ENCODE peak calls at places on chromosome 19, in four cellular contexts. One of them, this sample, is unnamed.

GRCh38 chr19:42942187-42942789 is 5.3 kb upstream of the PSG7 start:
- DNase-seq in breast epithelium: no peak
- DNase-seq in stomach: no peak
- DNase-seq in CD8-positive, alpha-beta T cell: no peak
- DNase-seq in this sample: no peak

GRCh38 chr19:43596842-43597461 is 557 bp downstream of the ZNF576 start:
- DNase-seq in stomach: no peak
- DNase-seq in breast epithelium: no peak
- DNase-seq in CD8-positive, alpha-beta T cell: no peak
- DNase-seq in this sample: no peak

GRCh38 chr19:16584825-16585801 is 12.9 kb upstream of the SLC35E1 start:
- DNase-seq in stomach: no peak
- DNase-seq in CD8-positive, alpha-beta T cell: no peak
- DNase-seq in breast epithelium: no peak
- DNase-seq in this sample: no peak

GRCh38 chr19:17977488-17977887 is 10.6 kb downstream of the KCNN1 start:
- DNase-seq in CD8-positive, alpha-beta T cell: no peak
- DNase-seq in stomach: no peak
- DNase-seq in breast epithelium: no peak
- DNase-seq in this sample: no peak

GRCh38 chr19:49499030-49499670 is 2.9 kb downstream of the RPS11 start:
- DNase-seq in CD8-positive, alpha-beta T cell: peak
- DNase-seq in stomach: no peak
- DNase-seq in breast epithelium: no peak
- DNase-seq in this sample: no peak

GRCh38 chr19:482186-483041 is 13.9 kb upstream of the MADCAM1 start:
- DNase-seq in stomach: no peak
- DNase-seq in breast epithelium: no peak
- DNase-seq in CD8-positive, alpha-beta T cell: no peak
- DNase-seq in this sample: no peak

GRCh38 chr19:51295382-51296126 is 15.9 kb upstream of the IGLON5 start:
- DNase-seq in breast epithelium: no peak
- DNase-seq in stomach: no peak
- DNase-seq in CD8-positive, alpha-beta T cell: no peak
- DNase-seq in this sample: no peak

GRCh38 chr19:35454663-35455062 is 6.6 kb downstream of the FFAR2 start:
- DNase-seq in CD8-positive, alpha-beta T cell: no peak
- DNase-seq in breast epithelium: no peak
- DNase-seq in stomach: no peak
- DNase-seq in this sample: no peak

GRCh38 chr19:19662866-19663291 is 597 bp downstream of the ATP13A1 start:
- DNase-seq in stomach: no peak
- DNase-seq in CD8-positive, alpha-beta T cell: no peak
- DNase-seq in breast epithelium: no peak
- DNase-seq in this sample: no peak

GRCh38 chr19:49847731-49848696 is 2.9 kb upstream of the PTOV1 start:
- DNase-seq in CD8-positive, alpha-beta T cell: no peak
- DNase-seq in stomach: no peak
- DNase-seq in breast epithelium: no peak
- DNase-seq in this sample: no peak

GRCh38 chr19:21912654-21913053 is 76.7 kb upstream of the ZNF43 start:
- DNase-seq in stomach: no peak
- DNase-seq in breast epithelium: no peak
- DNase-seq in CD8-positive, alpha-beta T cell: no peak
- DNase-seq in this sample: no peak

GRCh38 chr19:45468803-45469131 is 971 bp downstream of the FOSB start:
- DNase-seq in CD8-positive, alpha-beta T cell: no peak
- DNase-seq in breast epithelium: no peak
- DNase-seq in stomach: peak
- DNase-seq in this sample: no peak

GRCh38 chr19:29285187-29285687 is 72.3 kb upstream of the UQCRFS1 start:
- DNase-seq in CD8-positive, alpha-beta T cell: no peak
- DNase-seq in stomach: no peak
- DNase-seq in breast epithelium: no peak
- DNase-seq in this sample: no peak

GRCh38 chr19:13001502-13002388 is 6.5 kb downstream of the NFIX start:
- DNase-seq in stomach: peak
- DNase-seq in breast epithelium: peak
- DNase-seq in CD8-positive, alpha-beta T cell: no peak
- DNase-seq in this sample: peak

GRCh38 chr19:17020823-17021222 is 5.8 kb downstream of the CPAMD8 start:
- DNase-seq in CD8-positive, alpha-beta T cell: no peak
- DNase-seq in stomach: no peak
- DNase-seq in breast epithelium: no peak
- DNase-seq in this sample: no peak

GRCh38 chr19:33795370-33796163 is 1.1 kb upstream of the KCTD15 start:
- DNase-seq in breast epithelium: peak
- DNase-seq in stomach: peak
- DNase-seq in CD8-positive, alpha-beta T cell: peak
- DNase-seq in this sample: no peak

GRCh38 chr19:1566392-1567115 is 1.6 kb downstream of the MEX3D start:
- DNase-seq in CD8-positive, alpha-beta T cell: no peak
- DNase-seq in breast epithelium: peak
- DNase-seq in stomach: peak
- DNase-seq in this sample: no peak

GRCh38 chr19:35078807-35079206 is 36.8 kb upstream of the FXYD3 start:
- DNase-seq in stomach: no peak
- DNase-seq in CD8-positive, alpha-beta T cell: no peak
- DNase-seq in breast epithelium: no peak
- DNase-seq in this sample: no peak

GRCh38 chr19:56477429-56478338 is 539 bp upstream of the ZNF667 start:
- DNase-seq in breast epithelium: peak
- DNase-seq in stomach: peak
- DNase-seq in CD8-positive, alpha-beta T cell: peak
- DNase-seq in this sample: peak

GRCh38 chr19:7881910-7882309 is 6.4 kb upstream of the LRRC8E start:
- DNase-seq in breast epithelium: no peak
- DNase-seq in CD8-positive, alpha-beta T cell: no peak
- DNase-seq in stomach: no peak
- DNase-seq in this sample: no peak

GRCh38 chr19:43692364-43692763 is 22.4 kb upstream of the PLAUR start:
- DNase-seq in CD8-positive, alpha-beta T cell: no peak
- DNase-seq in stomach: no peak
- DNase-seq in breast epithelium: no peak
- DNase-seq in this sample: no peak

GRCh38 chr19:18205180-18205915 is 1.5 kb upstream of the RAB3A start:
- DNase-seq in stomach: peak
- DNase-seq in CD8-positive, alpha-beta T cell: peak
- DNase-seq in breast epithelium: peak
- DNase-seq in this sample: peak

GRCh38 chr19:58585442-58586130 is 12.5 kb upstream of the MZF1 start:
- DNase-seq in CD8-positive, alpha-beta T cell: no peak
- DNase-seq in breast epithelium: no peak
- DNase-seq in stomach: no peak
- DNase-seq in this sample: no peak

GRCh38 chr19:57816652-57817051 is 1.9 kb upstream of the ZNF552 start:
- DNase-seq in stomach: no peak
- DNase-seq in breast epithelium: no peak
- DNase-seq in CD8-positive, alpha-beta T cell: no peak
- DNase-seq in this sample: no peak

GRCh38 chr19:38149597-38149996 is 74.4 kb downstream of the DPF1 start:
- DNase-seq in breast epithelium: no peak
- DNase-seq in stomach: no peak
- DNase-seq in CD8-positive, alpha-beta T cell: no peak
- DNase-seq in this sample: no peak

GRCh38 chr19:33841685-33842084 is 45.0 kb downstream of the KCTD15 start:
- DNase-seq in breast epithelium: no peak
- DNase-seq in CD8-positive, alpha-beta T cell: no peak
- DNase-seq in stomach: no peak
- DNase-seq in this sample: no peak

GRCh38 chr19:8304841-8305621 is 3.1 kb downstream of the CD320 start:
- DNase-seq in breast epithelium: peak
- DNase-seq in stomach: peak
- DNase-seq in CD8-positive, alpha-beta T cell: no peak
- DNase-seq in this sample: no peak

GRCh38 chr19:50333737-50334617 is 4.8 kb upstream of the KCNC3 start:
- DNase-seq in CD8-positive, alpha-beta T cell: peak
- DNase-seq in stomach: peak
- DNase-seq in breast epithelium: peak
- DNase-seq in this sample: no peak

GRCh38 chr19:39409207-39409885 is 2.7 kb downstream of the ZFP36 start:
- DNase-seq in CD8-positive, alpha-beta T cell: peak
- DNase-seq in stomach: peak
- DNase-seq in breast epithelium: peak
- DNase-seq in this sample: peak

GRCh38 chr19:639251-640155 is at the start of gene FGF22:
- DNase-seq in breast epithelium: peak
- DNase-seq in CD8-positive, alpha-beta T cell: peak
- DNase-seq in stomach: peak
- DNase-seq in this sample: peak

GRCh38 chr19:31969110-31969509 is 376.3 kb upstream of the ZNF507 start:
- DNase-seq in CD8-positive, alpha-beta T cell: no peak
- DNase-seq in stomach: no peak
- DNase-seq in breast epithelium: no peak
- DNase-seq in this sample: no peak

GRCh38 chr19:39463403-39463802 is 17.2 kb upstream of the TIMM50 start:
- DNase-seq in CD8-positive, alpha-beta T cell: no peak
- DNase-seq in breast epithelium: no peak
- DNase-seq in stomach: no peak
- DNase-seq in this sample: no peak

GRCh38 chr19:33864311-33864850 is 67.7 kb downstream of the KCTD15 start:
- DNase-seq in CD8-positive, alpha-beta T cell: no peak
- DNase-seq in breast epithelium: no peak
- DNase-seq in stomach: peak
- DNase-seq in this sample: no peak

GRCh38 chr19:7705387-7706187 is 3.7 kb upstream of the FCER2 start:
- DNase-seq in breast epithelium: peak
- DNase-seq in stomach: peak
- DNase-seq in CD8-positive, alpha-beta T cell: peak
- DNase-seq in this sample: no peak

GRCh38 chr19:23665651-23666410 is 21.2 kb downstream of the ZNF675 start:
- DNase-seq in stomach: no peak
- DNase-seq in breast epithelium: no peak
- DNase-seq in CD8-positive, alpha-beta T cell: no peak
- DNase-seq in this sample: no peak

GRCh38 chr19:39363909-39364457 is 21.8 kb downstream of the SAMD4B start:
- DNase-seq in stomach: no peak
- DNase-seq in CD8-positive, alpha-beta T cell: no peak
- DNase-seq in breast epithelium: no peak
- DNase-seq in this sample: no peak

DNA sequence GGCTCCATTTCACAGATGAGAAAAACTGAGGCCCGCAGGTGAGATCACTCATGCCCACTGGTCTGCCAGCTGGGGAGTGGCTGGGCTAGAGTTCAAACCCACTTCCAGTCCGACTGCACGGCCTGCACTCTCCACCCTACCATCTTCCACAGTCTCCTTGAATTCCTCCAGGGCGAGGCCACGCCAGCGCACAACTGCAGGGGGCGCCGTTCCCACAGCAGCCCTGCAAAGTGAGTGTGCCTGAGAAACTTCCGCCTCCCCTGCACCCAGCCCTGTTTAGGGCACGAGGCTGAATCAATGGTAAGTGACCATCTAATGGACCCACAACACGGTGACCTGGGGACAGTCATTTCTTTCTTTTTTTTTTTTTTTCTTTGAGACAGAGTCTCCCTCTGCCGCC is 829 bp upstream of the ATCAY start:
- DNase-seq in stomach: no peak
- DNase-seq in CD8-positive, alpha-beta T cell: no peak
- DNase-seq in breast epithelium: no peak
- DNase-seq in this sample: no peak
- TF ChIP-seq CTCF in stomach: no peak
- TF ChIP-seq CTCF in CD8-positive, alpha-beta T cell: no peak
- TF ChIP-seq CTCF in breast epithelium: no peak
- TF ChIP-seq CTCF in this sample: no peak

GRCh38 chr19:48443262-48443661 is 2.5 kb upstream of the GRWD1 start:
- DNase-seq in CD8-positive, alpha-beta T cell: no peak
- DNase-seq in breast epithelium: no peak
- DNase-seq in stomach: peak
- DNase-seq in this sample: no peak
- H3K4me3 ChIP-seq in CD8-positive, alpha-beta T cell: no peak
- H3K4me3 ChIP-seq in breast epithelium: peak
- H3K4me3 ChIP-seq in stomach: peak
- H3K4me3 ChIP-seq in this sample: peak

GRCh38 chr19:5977222-5977784 is 637 bp downstream of the RANBP3 start:
- DNase-seq in CD8-positive, alpha-beta T cell: peak
- DNase-seq in stomach: no peak
- DNase-seq in breast epithelium: no peak
- DNase-seq in this sample: no peak

GRCh38 chr19:5976768-5977167 is 1.2 kb downstream of the RANBP3 start:
- DNase-seq in stomach: no peak
- DNase-seq in breast epithelium: no peak
- DNase-seq in CD8-positive, alpha-beta T cell: no peak
- DNase-seq in this sample: no peak

GRCh38 chr19:5974721-5975387 is 3.1 kb downstream of the RANBP3 start:
- DNase-seq in breast epithelium: no peak
- DNase-seq in stomach: no peak
- DNase-seq in CD8-positive, alpha-beta T cell: peak
- DNase-seq in this sample: no peak

GRCh38 chr19:5973867-5974635 is 3.9 kb downstream of the RANBP3 start:
- DNase-seq in CD8-positive, alpha-beta T cell: no peak
- DNase-seq in breast epithelium: no peak
- DNase-seq in stomach: no peak
- DNase-seq in this sample: no peak

DNA sequence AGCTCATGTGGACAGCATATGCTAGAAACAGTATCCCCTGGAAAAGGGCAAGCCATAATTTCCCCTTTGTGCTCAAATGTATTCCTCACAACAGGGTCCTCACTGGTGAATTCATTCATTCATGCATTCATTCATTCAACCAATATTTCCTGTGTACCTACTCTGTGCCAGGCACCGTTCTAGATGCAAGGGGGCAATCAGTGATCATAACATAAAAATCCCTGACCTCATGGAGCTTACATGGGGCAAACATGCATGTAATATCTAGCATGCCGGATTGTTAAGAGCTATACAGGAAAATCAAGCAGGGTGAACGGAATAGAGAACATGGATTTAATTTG is 2.6 kb downstream of the RANBP3 start:
- DNase-seq in CD8-positive, alpha-beta T cell: no peak
- DNase-seq in breast epithelium: no peak
- DNase-seq in stomach: no peak
- DNase-seq in this sample: no peak
- H3K27ac ChIP-seq in CD8-positive, alpha-beta T cell: peak
- H3K27ac ChIP-seq in breast epithelium: no peak
- H3K27ac ChIP-seq in stomach: no peak
- H3K27ac ChIP-seq in this sample: no peak

GRCh38 chr19:52570005-52570861 is at the start of gene ZNF701:
- DNase-seq in stomach: peak
- DNase-seq in breast epithelium: peak
- DNase-seq in CD8-positive, alpha-beta T cell: peak
- DNase-seq in this sample: peak
- TF ChIP-seq CTCF in stomach: peak
- TF ChIP-seq CTCF in breast epithelium: peak
- TF ChIP-seq CTCF in CD8-positive, alpha-beta T cell: peak
- TF ChIP-seq CTCF in this sample: peak